ENCODE peak calls at places on chromosomes 4 and X, in nine cellular contexts. B is left ventricle myocardium inferior, X is OCI-LY7, Z is upper lobe of right lung, S is heart right ventricle, T is fibroblast of lung, F is astrocyte, H is WERI-Rb-1, I is endodermal cell. Y is an unnamed sample. For H3K36me3 and H3K9me3, the result is how much of the 10 kb centered on the place peaks cover.

GRCh38 chr4:9925750-9926439 is 95.4 kb downstream of the SLC2A9 start:
- DNase-seq in I (no peak), S (no peak), X (no peak), Z (no peak), H (no peak), B (no peak), F (no peak), T (no peak), Y (no peak)

GRCh38 chrX:23373129-23373804 is 38.6 kb downstream of the PTCHD1 start:
- DNase-seq in T (peak), S (no peak), Z (no peak), B (no peak), H (no peak), X (no peak), I (no peak), F (peak), Y (no peak)

GRCh38 chrX:135086197-135086854 is 34.0 kb downstream of the ETDB start:
- DNase-seq in F (peak), B (no peak), X (peak), T (peak), S (no peak), Z (no peak), H (peak), I (peak), Y (no peak)

GRCh38 chr4:6011271-6011671 is 7.0 kb downstream of the C4orf50 start:
- DNase-seq in H (no peak), S (no peak), X (no peak), T (no peak), Z (no peak), I (no peak), B (no peak), F (no peak), Y (no peak)

GRCh38 chr4:109118635-109119034 is 183.8 kb downstream of the COL25A1 start:
- DNase-seq in S (no peak), Z (no peak), H (no peak), B (no peak), X (no peak), I (no peak), F (no peak), T (no peak), Y (no peak)

GRCh38 chrX:97399400-97399799 is 515.7 kb downstream of the RPA4 start:
- DNase-seq in I (no peak), Z (no peak), S (no peak), T (peak), B (no peak), X (no peak), H (no peak), F (peak), Y (no peak)

GRCh38 chr4:15794905-15795304 is 16.8 kb downstream of the CD38 start:
- DNase-seq in Z (no peak), I (no peak), B (no peak), X (no peak), F (peak), S (no peak), H (no peak), T (no peak), Y (no peak)

GRCh38 chr4:86935499-86935832 is 655 bp downstream of the AFF1 start:
- DNase-seq in I (no peak), H (no peak), X (no peak), T (no peak), Z (no peak), S (no peak), B (no peak), F (no peak), Y (peak)

GRCh38 chr4:54433686-54434085 is 204.6 kb downstream of the PDGFRA start:
- DNase-seq in I (peak), H (no peak), F (no peak), T (peak), B (no peak), Z (no peak), X (no peak), S (no peak), Y (no peak)

GRCh38 chrX:150873616-150874015 is 24.9 kb downstream of the CD99L2 start:
- DNase-seq in S (no peak), I (no peak), H (no peak), F (peak), B (peak), X (no peak), T (peak), Z (no peak), Y (peak)

GRCh38 chrX:15404712-15405111 is 20.5 kb upstream of the VEGFD start:
- DNase-seq in Z (no peak), X (no peak), T (peak), F (no peak), H (no peak), I (no peak), S (peak), B (peak), Y (peak)

GRCh38 chrX:1546601-1547275 is 9.8 kb upstream of the P2RY8 start:
- DNase-seq in Z (no peak), S (no peak), H (no peak), I (no peak), X (no peak), F (no peak), B (peak), T (no peak), Y (no peak)

GRCh38 chr4:77065382-77065781 is 10.4 kb downstream of the CCNI start:
- DNase-seq in I (no peak), H (no peak), Z (no peak), T (no peak), B (no peak), S (no peak), F (peak), X (no peak), Y (no peak)

GRCh38 chr4:13540446-13541175 is 3.7 kb downstream of the NKX3-2 start:
- DNase-seq in S (no peak), F (no peak), H (no peak), B (no peak), T (no peak), X (no peak), Z (no peak), I (peak), Y (no peak)

GRCh38 chr4:7043521-7044414 is 596 bp downstream of the TADA2B start:
- DNase-seq in H (peak), I (peak), Z (peak), F (peak), T (peak), B (peak), S (peak), X (peak), Y (peak)

GRCh38 chr4:24521544-24521943 is 62.8 kb downstream of the DHX15 start:
- DNase-seq in B (no peak), Z (no peak), H (no peak), I (no peak), S (no peak), T (no peak), F (no peak), X (no peak), Y (no peak)

GRCh38 chrX:97315939-97316338 is 432.2 kb downstream of the RPA4 start:
- DNase-seq in F (no peak), S (no peak), B (no peak), X (no peak), T (no peak), Z (no peak), H (peak), I (peak), Y (no peak)

GRCh38 chr4:8759987-8760386 is 111.7 kb downstream of the HMX1 start:
- DNase-seq in S (no peak), F (no peak), I (peak), Z (peak), B (no peak), H (no peak), X (no peak), T (no peak), Y (no peak)

GRCh38 chrX:43870758-43871419 is 11.4 kb downstream of the MAOB start:
- DNase-seq in H (no peak), I (no peak), S (peak), F (no peak), Z (no peak), X (no peak), T (no peak), B (peak), Y (no peak)

GRCh38 chr4:101621120-101621519 is 169.4 kb upstream of the BANK1 start:
- DNase-seq in T (no peak), H (no peak), S (no peak), I (no peak), F (peak), X (no peak), Z (no peak), B (no peak), Y (no peak)

GRCh38 chr4:133045288-133045687 is 103.8 kb upstream of the PCDH10 start:
- DNase-seq in X (no peak), B (no peak), H (no peak), I (no peak), S (no peak), Z (no peak), T (no peak), F (no peak), Y (no peak)

GRCh38 chrX:16469870-16470269 is 180.1 kb upstream of the S100G start:
- DNase-seq in T (no peak), Z (no peak), H (no peak), B (no peak), I (peak), S (no peak), F (no peak), X (no peak), Y (no peak)

GRCh38 chr4:3305610-3306371 is 13.0 kb downstream of the RGS12 start:
- DNase-seq in Z (peak), B (no peak), X (peak), F (peak), S (no peak), H (no peak), I (peak), T (no peak), Y (no peak)

GRCh38 chrX:48910926-48911406 is 480 bp downstream of the SLC35A2 start:
- DNase-seq in H (no peak), S (no peak), X (peak), I (no peak), T (no peak), Z (no peak), F (no peak), B (no peak), Y (no peak)

GRCh38 chrX:10939384-10939783 is 171.7 kb upstream of the HCCS start:
- DNase-seq in I (no peak), T (no peak), Z (no peak), S (no peak), H (no peak), B (no peak), F (peak), X (no peak), Y (no peak)

GRCh38 chrX:9378980-9379696 is 85.7 kb upstream of the TBL1X start:
- DNase-seq in X (no peak), H (no peak), Z (no peak), T (peak), S (no peak), B (no peak), I (no peak), F (peak), Y (no peak)

GRCh38 chrX:138710866-138711331 is 618 bp downstream of the FGF13 start:
- DNase-seq in X (no peak), S (peak), I (peak), T (no peak), H (no peak), F (no peak), Z (peak), B (peak), Y (peak)

GRCh38 chr4:162920649-162921048 is 246.0 kb downstream of the NAF1 start:
- DNase-seq in H (no peak), I (no peak), X (no peak), Z (no peak), B (no peak), S (no peak), F (no peak), T (no peak), Y (no peak)

GRCh38 chr4:164931551-164932324 is 45.7 kb downstream of the TRIM61 start:
- DNase-seq in H (no peak), S (no peak), B (no peak), Z (no peak), F (no peak), I (peak), T (no peak), X (no peak), Y (no peak)

GRCh38 chrX:123860506-123860840 is 620 bp downstream of the XIAP start:
- DNase-seq in Z (no peak), S (no peak), I (no peak), T (peak), B (no peak), H (no peak), X (peak), F (no peak), Y (no peak)

GRCh38 chr4:18953613-18954012 is 932.1 kb upstream of the LCORL start:
- DNase-seq in I (no peak), F (no peak), T (no peak), X (no peak), B (no peak), S (no peak), H (no peak), Z (no peak), Y (no peak)

GRCh38 chrX:51837926-51838325 is 55.5 kb upstream of the MAGED1 start:
- DNase-seq in F (peak), X (no peak), H (no peak), Z (no peak), I (no peak), B (peak), T (peak), S (peak), Y (peak)

GRCh38 chrX:149470960-149471359 is 34.1 kb downstream of the IDS start:
- DNase-seq in B (peak), T (peak), H (peak), I (peak), X (peak), S (peak), F (no peak), Z (peak), Y (peak)

GRCh38 chr4:55754754-55755350 is 64.7 kb upstream of the EXOC1L start:
- DNase-seq in X (no peak), B (no peak), S (no peak), Z (no peak), I (no peak), H (no peak), T (peak), F (peak), Y (no peak)

GRCh38 chrX:9681422-9681821 is 84.2 kb downstream of the GPR143 start:
- DNase-seq in F (peak), H (no peak), S (no peak), T (peak), B (no peak), Z (no peak), X (no peak), I (no peak), Y (no peak)

GRCh38 chr4:32219306-32220075 is 1499.3 kb downstream of the PCDH7 start:
- DNase-seq in X (no peak), Z (no peak), I (no peak), S (no peak), H (no peak), B (no peak), F (peak), T (no peak), Y (no peak)

GRCh38 chr4:164304240-164304639 is 449.7 kb upstream of the SMIM31 start:
- DNase-seq in X (no peak), F (peak), I (no peak), H (no peak), S (no peak), T (no peak), B (no peak), Z (no peak), Y (no peak)

GRCh38 chr4:169152104-169152503 is 118.7 kb downstream of the SH3RF1 start:
- DNase-seq in Z (no peak), H (no peak), F (no peak), T (no peak), B (no peak), X (no peak), S (no peak), I (no peak), Y (no peak)

GRCh38 chr4:169151671-169152070 is 119.1 kb downstream of the SH3RF1 start:
- DNase-seq in T (peak), Z (no peak), F (peak), H (no peak), B (no peak), I (no peak), S (no peak), X (no peak), Y (no peak)

GRCh38 chr4:169150806-169151205 is 120.0 kb downstream of the SH3RF1 start:
- DNase-seq in I (no peak), F (no peak), T (peak), Z (no peak), S (no peak), H (no peak), X (no peak), B (no peak), Y (no peak)

GRCh38 chr4:169153451-169153850 is 117.3 kb downstream of the SH3RF1 start:
- DNase-seq in H (no peak), B (no peak), X (no peak), T (no peak), F (no peak), S (no peak), Z (no peak), I (no peak), Y (no peak)

DNA sequence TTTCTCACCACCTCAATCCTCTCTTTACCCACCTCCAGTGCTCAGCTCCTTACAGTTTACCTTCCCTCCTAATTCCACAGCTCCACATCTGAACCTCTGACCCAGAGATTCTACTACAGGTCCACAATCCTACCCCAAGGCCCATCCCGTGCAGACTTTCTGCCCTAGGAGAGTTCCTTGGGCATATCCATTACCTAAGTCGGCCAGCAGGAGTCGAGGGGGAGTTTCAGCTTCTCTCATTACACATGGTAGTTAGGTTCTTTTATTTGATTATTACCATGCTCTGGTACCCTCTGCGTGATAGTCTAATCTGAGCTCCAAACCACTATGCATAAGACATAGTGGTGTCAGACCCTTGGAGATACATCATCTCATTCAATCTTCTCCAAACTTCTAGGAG is 117.9 kb downstream of the SH3RF1 start:
- DNase-seq in S (no peak), T (no peak), Z (no peak), H (no peak), B (no peak), I (peak), X (no peak), F (no peak), Y (no peak)
- H3K36me3 ChIP-seq in S (under half), T (under half), Z (under half), H (under half), B (under half), I (half or more), X (under half), F (under half), Y (under half)

GRCh38 chr4:12050357-12050756 is 621.7 kb upstream of the HS3ST1 start:
- DNase-seq in F (no peak), X (no peak), Z (no peak), I (peak), S (no peak), H (no peak), B (no peak), T (no peak), Y (no peak)
- H3K9me3 ChIP-seq in F (under half), X (under half), Z (under half), I (under half), S (under half), H (under half), B (under half), T (under half), Y (under half)

DNA sequence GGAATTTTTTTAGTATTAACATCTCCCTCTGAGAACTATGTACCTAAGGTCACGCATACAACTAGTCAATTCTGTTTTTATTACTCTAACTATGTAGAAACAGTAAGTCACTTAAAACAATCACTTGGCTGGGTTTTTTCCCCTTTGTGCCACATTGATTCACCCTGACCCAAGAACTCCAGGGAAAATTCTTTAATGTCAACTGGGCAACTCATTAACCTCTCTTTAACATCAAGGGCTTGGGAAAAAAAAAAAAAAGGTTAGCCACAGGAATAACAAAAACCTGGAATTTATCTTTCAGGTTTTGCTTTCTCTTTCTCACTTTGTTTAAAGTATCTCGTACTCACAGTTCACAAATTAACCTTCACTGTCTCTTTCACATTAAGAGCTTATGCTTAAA is 8.1 kb downstream of the RPL9 start:
- DNase-seq in T (no peak), Z (no peak), F (no peak), H (no peak), B (no peak), S (no peak), X (no peak), I (no peak), Y (no peak)
- H3K27ac ChIP-seq in T (no peak), Z (no peak), F (no peak), H (no peak), B (no peak), S (no peak), X (no peak), I (no peak), Y (no peak)

GRCh38 chr4:184860018-184860530 is 34.3 kb upstream of the ACSL1 start:
- DNase-seq in H (no peak), S (no peak), F (no peak), X (no peak), I (no peak), B (no peak), Z (no peak), T (no peak), Y (no peak)
- H3K36me3 ChIP-seq in H (under half), S (under half), F (under half), X (under half), I (under half), B (under half), Z (under half), T (under half), Y (under half)

GRCh38 chr4:11743961-11744360 is 315.3 kb upstream of the HS3ST1 start:
- DNase-seq in S (no peak), X (no peak), H (no peak), T (no peak), I (no peak), B (no peak), F (no peak), Z (no peak), Y (no peak)

GRCh38 chr4:11743236-11743635 is 314.5 kb upstream of the HS3ST1 start:
- DNase-seq in I (no peak), F (peak), Z (no peak), H (no peak), S (no peak), T (peak), X (no peak), B (no peak), Y (no peak)

GRCh38 chr4:11741190-11741652 is 312.5 kb upstream of the HS3ST1 start:
- DNase-seq in I (no peak), X (no peak), T (peak), S (no peak), H (no peak), Z (no peak), F (peak), B (no peak), Y (no peak)

GRCh38 chr4:11739992-11740391 is 311.3 kb upstream of the HS3ST1 start:
- DNase-seq in F (peak), Z (no peak), X (no peak), B (no peak), H (no peak), S (no peak), I (no peak), T (peak), Y (no peak)
- H3K9me3 ChIP-seq in F (under half), Z (under half), X (under half), B (under half), H (under half), S (under half), I (under half), T (under half), Y (under half)

GRCh38 chr4:40308528-40309122 is 26.5 kb upstream of the CHRNA9 start:
- DNase-seq in F (no peak), T (no peak), S (no peak), I (peak), X (no peak), B (no peak), H (no peak), Z (no peak), Y (no peak)

GRCh38 chr4:40306991-40307390 is 28.1 kb upstream of the CHRNA9 start:
- DNase-seq in H (no peak), T (no peak), S (no peak), F (no peak), I (no peak), X (peak), Z (no peak), B (no peak), Y (no peak)

GRCh38 chr4:40306203-40306602 is 28.9 kb upstream of the CHRNA9 start:
- DNase-seq in X (peak), F (no peak), Z (no peak), S (no peak), I (no peak), H (no peak), B (no peak), T (no peak), Y (no peak)

GRCh38 chr4:40309250-40309774 is 25.8 kb upstream of the CHRNA9 start:
- DNase-seq in H (peak), F (peak), B (peak), T (peak), I (peak), X (peak), Z (peak), S (peak), Y (peak)

GRCh38 chr4:40307627-40308497 is 27.3 kb upstream of the CHRNA9 start:
- DNase-seq in S (peak), F (no peak), I (peak), Z (no peak), T (no peak), X (peak), B (peak), H (no peak), Y (no peak)
- H3K27ac ChIP-seq in S (peak), F (no peak), I (no peak), Z (peak), T (no peak), X (peak), B (peak), H (no peak), Y (no peak)

GRCh38 chr4:75786938-75787337 is 62.6 kb downstream of the USO1 start:
- DNase-seq in F (no peak), T (no peak), B (no peak), Z (no peak), S (no peak), H (no peak), I (no peak), X (no peak), Y (no peak)

GRCh38 chr4:75790024-75790423 is 65.6 kb downstream of the USO1 start:
- DNase-seq in I (no peak), T (no peak), Z (no peak), F (no peak), H (no peak), B (no peak), X (no peak), S (no peak), Y (no peak)

GRCh38 chr4:75781328-75781727 is 57.0 kb downstream of the USO1 start:
- DNase-seq in X (no peak), S (no peak), F (peak), Z (no peak), I (no peak), T (no peak), H (no peak), B (no peak), Y (no peak)

GRCh38 chr4:75786526-75786925 is 62.1 kb downstream of the USO1 start:
- DNase-seq in Z (no peak), H (no peak), X (no peak), S (no peak), I (no peak), B (no peak), T (no peak), F (no peak), Y (no peak)
- H3K36me3 ChIP-seq in Z (half or more), H (under half), X (half or more), S (half or more), I (half or more), B (half or more), T (under half), F (under half), Y (half or more)